ENCODE peak calls at places on chromosomes 16 and 17, in six cellular contexts. Q is sigmoid colon; L is GM03348; T is cerebellum; U is activated T-helper 1 cell treated with anti-CD3 and anti-CD28 coated beads, Interleukin-12 subunit alpha, Interleukin-12 subunit beta, Interleukin-2, Interleukin-4 antibody, amounts not matched to agents 30 ng/mL and 10 ng/mL and 1 ng/mL, durations not matched to agents 14 hours and 24 hours and 36 hours; B is kidney tubule cell. F is an unnamed sample.

GRCh38 chr17:47986520-47986919 is 15.6 kb downstream of the CDK5RAP3 start:
- DNase-seq in Q (no peak), B (no peak), L (no peak), U (no peak), T (no peak), F (no peak)

GRCh38 chr17:44581868-44582267 is 24.6 kb downstream of the FZD2 start:
- DNase-seq in B (no peak), T (no peak), L (no peak), U (no peak), Q (no peak), F (no peak)

GRCh38 chr16:57446530-57447141 is 549 bp downstream of the CIAPIN1 start:
- DNase-seq in T (peak; percentile 58), B (peak; percentile 40), Q (peak; percentile 74), U (peak; percentile 11), L (peak; percentile 71), F (no peak)

GRCh38 chr16:81880816-81881215 is 101.7 kb downstream of the PLCG2 start:
- DNase-seq in L (no peak), T (no peak), U (no peak), Q (no peak), B (no peak), F (no peak)

GRCh38 chr17:65408050-65408449 is 153.4 kb downstream of the AXIN2 start:
- DNase-seq in U (no peak), L (no peak), T (no peak), B (no peak), Q (no peak), F (no peak)

GRCh38 chr17:76556759-76557367 is 17.0 kb downstream of the PRCD start:
- DNase-seq in Q (no peak), L (peak; percentile 58), B (peak; percentile 47), U (peak; percentile 29), T (no peak), F (peak; percentile 72)

GRCh38 chr17:82495844-82496528 is 23.5 kb upstream of the FOXK2 start:
- DNase-seq in Q (no peak), T (no peak), L (no peak), U (no peak), B (no peak), F (no peak)

GRCh38 chr16:56041556-56042140 is 149.6 kb upstream of the GNAO1 start:
- DNase-seq in B (peak; percentile 41), L (no peak), Q (no peak), T (peak; percentile 72), U (peak; percentile 2), F (peak; percentile 65)

GRCh38 chr17:83189673-83190385 is 110.4 kb downstream of the METRNL start:
- DNase-seq in L (peak; percentile 81), T (no peak), B (no peak), U (peak; percentile 0), Q (peak; percentile 79), F (peak; percentile 55)

F was measured in Right ventricle myocardium inferior.